ENCODE peak calls at places on chromosomes 1 and 21, in five cellular contexts. One of them, this sample, is unnamed.

GRCh38 chr1:178659789-178660208 is 65.2 kb upstream of the RALGPS2 start:
- DNase-seq in H9: no peak
- DNase-seq in AG10803: no peak
- DNase-seq in foreskin fibroblast: no peak
- DNase-seq in dorsolateral prefrontal cortex: no peak
- DNase-seq in this sample: no peak

GRCh38 chr21:34885636-34886553 is 163.2 kb downstream of the RUNX1 start:
- DNase-seq in H9: peak
- DNase-seq in AG10803: no peak
- DNase-seq in foreskin fibroblast: no peak
- DNase-seq in dorsolateral prefrontal cortex: no peak
- DNase-seq in this sample: peak

GRCh38 chr1:106972074-106972473 is 84.4 kb upstream of the PRMT6 start:
- DNase-seq in H9: no peak
- DNase-seq in AG10803: no peak
- DNase-seq in foreskin fibroblast: no peak
- DNase-seq in dorsolateral prefrontal cortex: no peak
- DNase-seq in this sample: no peak

GRCh38 chr1:209747580-209748262 is 8.1 kb upstream of the TRAF3IP3 start:
- DNase-seq in H9: peak
- DNase-seq in AG10803: peak
- DNase-seq in foreskin fibroblast: peak
- DNase-seq in dorsolateral prefrontal cortex: peak
- DNase-seq in this sample: peak

GRCh38 chr1:38817958-38818705 is 41.4 kb downstream of the RRAGC start:
- DNase-seq in H9: peak
- DNase-seq in AG10803: no peak
- DNase-seq in foreskin fibroblast: peak
- DNase-seq in dorsolateral prefrontal cortex: no peak
- DNase-seq in this sample: peak

GRCh38 chr1:36151845-36152203 is 2.5 kb upstream of the TRAPPC3 start:
- DNase-seq in H9: no peak
- DNase-seq in AG10803: no peak
- DNase-seq in foreskin fibroblast: peak
- DNase-seq in dorsolateral prefrontal cortex: no peak
- DNase-seq in this sample: no peak

GRCh38 chr21:44487831-44488230 is 32.5 kb downstream of the LRRC3 start:
- DNase-seq in H9: no peak
- DNase-seq in AG10803: peak
- DNase-seq in foreskin fibroblast: peak
- DNase-seq in dorsolateral prefrontal cortex: no peak
- DNase-seq in this sample: no peak

GRCh38 chr1:34268311-34269042 is 91.8 kb downstream of the C1orf94 start:
- DNase-seq in H9: no peak
- DNase-seq in AG10803: peak
- DNase-seq in foreskin fibroblast: peak
- DNase-seq in dorsolateral prefrontal cortex: no peak
- DNase-seq in this sample: no peak

DNA sequence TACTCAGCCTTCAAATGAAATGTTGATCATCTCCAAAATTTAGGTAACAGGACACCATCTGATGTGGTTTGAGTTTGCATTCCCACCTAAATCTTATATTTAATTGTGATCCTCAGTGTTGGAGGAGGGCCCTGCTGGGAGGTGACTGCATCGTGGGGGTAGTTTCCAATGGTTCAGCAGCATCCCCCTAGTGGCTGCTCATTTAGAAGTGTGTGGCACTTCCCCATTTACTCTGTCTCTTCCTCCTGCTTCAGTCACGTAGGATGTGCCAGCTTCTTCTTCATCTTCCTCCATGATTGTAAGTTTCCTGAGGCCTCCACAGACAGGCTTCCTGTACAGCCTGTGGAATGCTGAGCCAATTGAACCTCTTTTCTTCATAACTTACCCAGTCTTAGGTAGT is 731.2 kb downstream of the USP25 start:
- DNase-seq in H9: peak
- DNase-seq in AG10803: no peak
- DNase-seq in foreskin fibroblast: no peak
- DNase-seq in dorsolateral prefrontal cortex: no peak
- DNase-seq in this sample: no peak
- TF ChIP-seq CTCF in H9: peak
- TF ChIP-seq CTCF in AG10803: no peak
- TF ChIP-seq CTCF in foreskin fibroblast: no peak
- TF ChIP-seq CTCF in dorsolateral prefrontal cortex: no peak
- TF ChIP-seq CTCF in this sample: no peak

GRCh38 chr21:29168874-29169273 is 38.4 kb downstream of the MAP3K7CL start:
- DNase-seq in H9: no peak
- DNase-seq in AG10803: no peak
- DNase-seq in foreskin fibroblast: no peak
- DNase-seq in dorsolateral prefrontal cortex: no peak
- DNase-seq in this sample: no peak

GRCh38 chr21:29166853-29167252 is 36.4 kb downstream of the MAP3K7CL start:
- DNase-seq in H9: no peak
- DNase-seq in AG10803: no peak
- DNase-seq in foreskin fibroblast: no peak
- DNase-seq in dorsolateral prefrontal cortex: no peak
- DNase-seq in this sample: no peak

GRCh38 chr21:29166333-29166732 is 35.9 kb downstream of the MAP3K7CL start:
- DNase-seq in H9: no peak
- DNase-seq in AG10803: no peak
- DNase-seq in foreskin fibroblast: no peak
- DNase-seq in dorsolateral prefrontal cortex: no peak
- DNase-seq in this sample: no peak

GRCh38 chr21:29163381-29164115 is 33.1 kb downstream of the MAP3K7CL start:
- DNase-seq in H9: no peak
- DNase-seq in AG10803: peak
- DNase-seq in foreskin fibroblast: no peak
- DNase-seq in dorsolateral prefrontal cortex: no peak
- DNase-seq in this sample: no peak

GRCh38 chr21:29164330-29164942 is 34.0 kb downstream of the MAP3K7CL start:
- DNase-seq in H9: no peak
- DNase-seq in AG10803: peak
- DNase-seq in foreskin fibroblast: peak
- DNase-seq in dorsolateral prefrontal cortex: no peak
- DNase-seq in this sample: no peak
- TF ChIP-seq CTCF in H9: peak
- TF ChIP-seq CTCF in AG10803: peak
- TF ChIP-seq CTCF in foreskin fibroblast: peak
- TF ChIP-seq CTCF in dorsolateral prefrontal cortex: peak
- TF ChIP-seq CTCF in this sample: peak

GRCh38 chr1:63143482-63143881 is 178.9 kb upstream of the FOXD3 start:
- DNase-seq in H9: no peak
- DNase-seq in AG10803: peak
- DNase-seq in foreskin fibroblast: peak
- DNase-seq in dorsolateral prefrontal cortex: no peak
- DNase-seq in this sample: no peak
- TF ChIP-seq CTCF in H9: no peak
- TF ChIP-seq CTCF in AG10803: no peak
- TF ChIP-seq CTCF in foreskin fibroblast: no peak
- TF ChIP-seq CTCF in dorsolateral prefrontal cortex: no peak
- TF ChIP-seq CTCF in this sample: no peak

GRCh38 chr1:40197656-40198055 is 36.5 kb downstream of the RLF start:
- DNase-seq in H9: no peak
- DNase-seq in AG10803: no peak
- DNase-seq in foreskin fibroblast: no peak
- DNase-seq in dorsolateral prefrontal cortex: no peak
- DNase-seq in this sample: no peak
- TF ChIP-seq CTCF in H9: peak
- TF ChIP-seq CTCF in AG10803: peak
- TF ChIP-seq CTCF in foreskin fibroblast: no peak
- TF ChIP-seq CTCF in dorsolateral prefrontal cortex: no peak
- TF ChIP-seq CTCF in this sample: no peak

DNA sequence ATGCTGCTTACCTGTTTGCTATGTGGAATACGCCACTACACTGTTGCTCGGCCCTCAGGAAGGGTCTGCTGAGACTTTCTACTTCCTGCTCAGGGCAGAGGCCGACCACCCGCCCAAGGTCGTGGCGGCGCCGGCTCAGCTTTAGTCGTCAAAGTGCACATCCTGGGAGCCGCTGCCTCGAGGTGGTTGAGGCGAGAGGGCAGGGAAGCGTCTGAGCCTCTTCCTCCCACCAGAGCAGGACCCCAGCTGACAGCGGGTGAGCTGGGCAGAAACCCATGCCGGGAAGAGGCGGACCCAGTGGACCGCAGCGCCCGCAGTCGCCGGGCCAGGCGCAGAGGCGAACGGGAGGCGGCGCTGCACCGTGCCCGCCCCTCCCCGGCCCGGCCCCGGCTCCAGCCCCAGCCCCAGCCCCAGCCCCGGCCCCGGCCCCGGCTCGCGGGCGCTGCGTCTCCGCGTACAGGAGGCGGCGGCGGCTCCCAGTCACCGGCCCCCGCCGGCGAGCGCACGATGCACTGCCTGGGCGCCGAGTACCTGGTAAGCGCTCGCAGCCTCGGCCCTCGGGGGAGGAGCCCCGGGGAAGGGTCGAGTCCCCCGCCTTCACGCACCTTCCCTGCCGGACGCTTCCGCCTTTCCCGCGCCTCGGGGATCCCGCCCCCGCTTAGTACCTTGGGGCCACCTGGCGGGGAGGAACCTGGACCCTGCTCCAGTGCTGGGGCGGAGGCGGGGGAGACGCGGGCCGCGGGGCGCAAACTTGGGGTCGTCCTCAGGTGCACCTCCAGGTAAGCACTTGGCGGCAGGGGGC is at the start of gene SLC44A3:
- DNase-seq in H9: peak
- DNase-seq in AG10803: peak
- DNase-seq in foreskin fibroblast: peak
- DNase-seq in dorsolateral prefrontal cortex: no peak
- DNase-seq in this sample: peak
- TF ChIP-seq CTCF in H9: peak
- TF ChIP-seq CTCF in AG10803: no peak
- TF ChIP-seq CTCF in foreskin fibroblast: peak
- TF ChIP-seq CTCF in dorsolateral prefrontal cortex: peak
- TF ChIP-seq CTCF in this sample: no peak

DNA sequence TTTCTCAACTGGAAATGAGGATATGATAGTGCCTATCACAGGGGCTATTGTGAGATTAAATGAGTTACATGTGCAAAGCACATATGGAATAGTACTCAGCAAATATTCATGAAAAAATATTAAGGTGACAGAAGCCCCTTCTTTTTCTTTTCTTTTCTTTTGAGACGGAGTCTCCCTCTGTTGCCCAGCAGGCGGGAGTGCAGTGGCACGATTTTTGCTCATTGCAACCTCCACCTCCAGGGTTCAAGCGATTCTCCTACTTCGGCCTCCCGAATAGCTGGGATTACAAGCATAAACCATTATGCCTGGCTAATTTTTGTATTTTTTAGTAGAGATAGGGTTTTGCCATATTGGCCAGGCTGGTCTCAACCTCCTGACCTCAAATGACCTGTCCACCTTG is 139.4 kb downstream of the HIVEP3 start:
- DNase-seq in H9: no peak
- DNase-seq in AG10803: no peak
- DNase-seq in foreskin fibroblast: no peak
- DNase-seq in dorsolateral prefrontal cortex: no peak
- DNase-seq in this sample: no peak
- TF ChIP-seq CTCF in H9: peak
- TF ChIP-seq CTCF in AG10803: peak
- TF ChIP-seq CTCF in foreskin fibroblast: peak
- TF ChIP-seq CTCF in dorsolateral prefrontal cortex: peak
- TF ChIP-seq CTCF in this sample: no peak

GRCh38 chr1:17496419-17496818 is 43.1 kb upstream of the ARHGEF10L start:
- DNase-seq in H9: no peak
- DNase-seq in AG10803: no peak
- DNase-seq in foreskin fibroblast: no peak
- DNase-seq in dorsolateral prefrontal cortex: no peak
- DNase-seq in this sample: no peak

GRCh38 chr1:17494114-17494729 is 45.3 kb upstream of the ARHGEF10L start:
- DNase-seq in H9: peak
- DNase-seq in AG10803: peak
- DNase-seq in foreskin fibroblast: peak
- DNase-seq in dorsolateral prefrontal cortex: peak
- DNase-seq in this sample: peak

GRCh38 chr1:17503146-17503545 is 36.4 kb upstream of the ARHGEF10L start:
- DNase-seq in H9: no peak
- DNase-seq in AG10803: no peak
- DNase-seq in foreskin fibroblast: no peak
- DNase-seq in dorsolateral prefrontal cortex: no peak
- DNase-seq in this sample: no peak

GRCh38 chr1:17502326-17502778 is 37.1 kb upstream of the ARHGEF10L start:
- DNase-seq in H9: peak
- DNase-seq in AG10803: peak
- DNase-seq in foreskin fibroblast: peak
- DNase-seq in dorsolateral prefrontal cortex: peak
- DNase-seq in this sample: peak

GRCh38 chr1:17498214-17498613 is 41.3 kb upstream of the ARHGEF10L start:
- DNase-seq in H9: no peak
- DNase-seq in AG10803: no peak
- DNase-seq in foreskin fibroblast: no peak
- DNase-seq in dorsolateral prefrontal cortex: no peak
- DNase-seq in this sample: no peak
- TF ChIP-seq CTCF in H9: no peak
- TF ChIP-seq CTCF in AG10803: no peak
- TF ChIP-seq CTCF in foreskin fibroblast: no peak
- TF ChIP-seq CTCF in dorsolateral prefrontal cortex: no peak
- TF ChIP-seq CTCF in this sample: no peak

GRCh38 chr1:22709891-22710687 is 550 bp upstream of the EPHB2 start:
- DNase-seq in H9: peak
- DNase-seq in AG10803: peak
- DNase-seq in foreskin fibroblast: peak
- DNase-seq in dorsolateral prefrontal cortex: peak
- DNase-seq in this sample: peak

GRCh38 chr1:22711071-22711470 is 432 bp downstream of the EPHB2 start:
- DNase-seq in H9: no peak
- DNase-seq in AG10803: no peak
- DNase-seq in foreskin fibroblast: peak
- DNase-seq in dorsolateral prefrontal cortex: no peak
- DNase-seq in this sample: no peak

GRCh38 chr1:22708777-22709176 is 1.9 kb upstream of the EPHB2 start:
- DNase-seq in H9: no peak
- DNase-seq in AG10803: no peak
- DNase-seq in foreskin fibroblast: no peak
- DNase-seq in dorsolateral prefrontal cortex: no peak
- DNase-seq in this sample: no peak

GRCh38 chr1:22710688-22711024 is at the start of gene EPHB2:
- DNase-seq in H9: no peak
- DNase-seq in AG10803: no peak
- DNase-seq in foreskin fibroblast: peak
- DNase-seq in dorsolateral prefrontal cortex: peak
- DNase-seq in this sample: peak

DNA sequence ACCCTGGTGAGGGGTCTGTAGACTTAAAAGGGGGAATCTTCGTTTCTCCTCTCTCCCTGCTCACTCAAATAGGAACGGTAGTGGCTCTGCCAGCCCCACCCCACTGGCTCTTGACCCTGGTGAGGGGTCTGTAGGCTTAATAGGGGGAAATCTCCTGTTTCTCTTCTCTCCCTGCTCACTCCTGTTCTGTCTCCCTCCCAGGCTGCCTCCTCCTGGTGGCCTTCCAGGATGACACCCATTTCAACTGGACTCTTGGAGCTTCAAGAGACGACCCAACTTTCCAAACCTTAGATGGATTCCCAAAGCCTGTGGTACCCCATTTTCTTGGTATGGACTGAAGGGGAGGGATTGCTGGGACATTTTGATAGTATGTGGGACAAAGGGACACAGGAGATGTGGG is 1.4 kb upstream of the EPHB2 start:
- DNase-seq in H9: peak
- DNase-seq in AG10803: no peak
- DNase-seq in foreskin fibroblast: peak
- DNase-seq in dorsolateral prefrontal cortex: no peak
- DNase-seq in this sample: no peak
- TF ChIP-seq CTCF in H9: peak
- TF ChIP-seq CTCF in AG10803: peak
- TF ChIP-seq CTCF in foreskin fibroblast: no peak
- TF ChIP-seq CTCF in dorsolateral prefrontal cortex: no peak
- TF ChIP-seq CTCF in this sample: peak

GRCh38 chr1:64758233-64758632 is 13.4 kb downstream of the RAVER2 start:
- DNase-seq in H9: no peak
- DNase-seq in AG10803: no peak
- DNase-seq in foreskin fibroblast: no peak
- DNase-seq in dorsolateral prefrontal cortex: no peak
- DNase-seq in this sample: no peak
- TF ChIP-seq CTCF in H9: no peak
- TF ChIP-seq CTCF in AG10803: no peak
- TF ChIP-seq CTCF in foreskin fibroblast: no peak
- TF ChIP-seq CTCF in dorsolateral prefrontal cortex: no peak
- TF ChIP-seq CTCF in this sample: no peak

This sample was measured in nephron progenitor cell.